ENCODE peak calls at places on chromosomes 11 and 22, in eight cellular contexts. R, S, A, K, U, J, P and N are unnamed samples.
A peak's percentile ranks its signal among the peaks of the same experiment; 100 is the strongest.

GRCh38 chr11:93054881-93055280 is 85.4 kb downstream of the MTNR1B start:
- DNase-seq in J (no peak), S (no peak), R (peak; percentile 91), P (no peak), A (peak; percentile 99), U (no peak), K (no peak), N (peak; percentile 97)

GRCh38 chr22:50306753-50307749 is at the start of gene PLXNB2:
- DNase-seq in J (peak; percentile 82), R (peak; percentile 77), S (peak; percentile 85), P (no peak), U (peak; percentile 79), K (peak; percentile 88), A (peak; percentile 80), N (peak; percentile 65)

GRCh38 chr11:75273989-75274391 is 33.4 kb downstream of the TPBGL start:
- DNase-seq in A (no peak), R (no peak), S (no peak), U (no peak), K (no peak), P (peak; percentile 64), J (peak; percentile 10), N (no peak)

GRCh38 chr11:7251836-7252682 is at the start of gene SYT9:
- DNase-seq in S (peak; percentile 14), U (peak; percentile 63), R (peak; percentile 21), P (no peak), A (no peak), K (peak; percentile 78), J (no peak), N (peak; percentile 43)

GRCh38 chr11:61795459-61795858 is 2.7 kb downstream of the FEN1 start:
- DNase-seq in R (no peak), A (no peak), K (no peak), P (no peak), U (no peak), S (no peak), J (no peak), N (no peak)

GRCh38 chr22:17921871-17922821 is 102.2 kb downstream of the MICAL3 start:
- DNase-seq in K (peak; percentile 95), A (no peak), P (no peak), U (no peak), S (peak; percentile 53), J (no peak), R (no peak), N (peak; percentile 31)

GRCh38 chr11:64833509-64833908 is 10.9 kb downstream of the CDC42BPG start:
- DNase-seq in A (no peak), R (no peak), J (no peak), U (no peak), P (no peak), K (no peak), S (no peak), N (no peak)

GRCh38 chr22:39148727-39149535 is 3.5 kb downstream of the CBX7 start:
- DNase-seq in S (peak; percentile 72), K (peak; percentile 73), J (peak; percentile 75), A (no peak), R (no peak), U (peak; percentile 82), P (peak; percentile 87), N (no peak)

DNA sequence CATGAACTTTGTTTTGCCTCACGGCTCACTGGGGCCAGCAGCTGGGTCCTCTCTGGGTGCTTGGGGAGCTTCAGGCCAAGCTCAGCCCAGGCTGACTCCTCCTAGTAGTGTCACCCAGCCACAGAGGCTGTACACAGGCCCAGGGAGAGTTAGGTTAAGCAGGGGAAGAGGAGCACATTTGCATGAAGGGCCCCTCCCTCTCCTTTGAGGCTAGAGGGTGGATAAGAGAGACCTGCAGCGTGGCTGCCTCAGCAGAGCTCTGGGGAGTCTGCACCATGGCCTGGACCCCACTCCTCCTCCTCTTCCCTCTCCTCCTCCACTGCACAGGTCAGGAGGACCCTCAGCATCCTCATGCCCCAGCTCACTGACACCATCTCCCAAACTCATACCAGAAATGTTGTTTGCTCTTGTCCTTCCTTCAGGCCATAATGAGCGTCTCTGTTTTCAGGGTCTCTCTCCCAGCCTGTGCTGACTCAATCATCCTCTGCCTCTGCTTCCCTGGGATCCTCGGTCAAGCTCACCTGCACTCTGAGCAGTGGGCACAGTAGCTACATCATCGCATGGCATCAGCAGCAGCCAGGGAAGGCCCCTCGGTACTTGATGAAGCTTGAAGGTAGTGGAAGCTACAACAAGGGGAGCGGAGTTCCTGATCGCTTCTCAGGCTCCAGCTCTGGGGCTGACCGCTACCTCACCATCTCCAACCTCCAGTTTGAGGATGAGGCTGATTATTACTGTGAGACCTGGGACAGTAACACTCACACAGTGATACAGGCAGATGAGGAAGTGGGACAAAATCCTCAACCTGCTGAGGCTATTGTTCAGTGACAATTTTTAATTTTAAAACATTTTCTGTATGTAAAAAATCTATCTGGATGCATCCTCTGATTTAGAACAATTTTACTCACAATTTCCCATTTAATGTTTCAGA is 82.4 kb upstream of the VPREB1 start:
- DNase-seq in S (peak; percentile 65), K (no peak), R (no peak), J (no peak), P (no peak), U (peak; percentile 90), A (no peak), N (no peak)
- H3K4me3 ChIP-seq in S (no peak overlapping the region), K (no peak overlapping the region), R (no peak overlapping the region), J (no peak overlapping the region), P (no peak overlapping the region), U (no peak overlapping the region), A (no peak overlapping the region), N (no peak overlapping the region)

DNA sequence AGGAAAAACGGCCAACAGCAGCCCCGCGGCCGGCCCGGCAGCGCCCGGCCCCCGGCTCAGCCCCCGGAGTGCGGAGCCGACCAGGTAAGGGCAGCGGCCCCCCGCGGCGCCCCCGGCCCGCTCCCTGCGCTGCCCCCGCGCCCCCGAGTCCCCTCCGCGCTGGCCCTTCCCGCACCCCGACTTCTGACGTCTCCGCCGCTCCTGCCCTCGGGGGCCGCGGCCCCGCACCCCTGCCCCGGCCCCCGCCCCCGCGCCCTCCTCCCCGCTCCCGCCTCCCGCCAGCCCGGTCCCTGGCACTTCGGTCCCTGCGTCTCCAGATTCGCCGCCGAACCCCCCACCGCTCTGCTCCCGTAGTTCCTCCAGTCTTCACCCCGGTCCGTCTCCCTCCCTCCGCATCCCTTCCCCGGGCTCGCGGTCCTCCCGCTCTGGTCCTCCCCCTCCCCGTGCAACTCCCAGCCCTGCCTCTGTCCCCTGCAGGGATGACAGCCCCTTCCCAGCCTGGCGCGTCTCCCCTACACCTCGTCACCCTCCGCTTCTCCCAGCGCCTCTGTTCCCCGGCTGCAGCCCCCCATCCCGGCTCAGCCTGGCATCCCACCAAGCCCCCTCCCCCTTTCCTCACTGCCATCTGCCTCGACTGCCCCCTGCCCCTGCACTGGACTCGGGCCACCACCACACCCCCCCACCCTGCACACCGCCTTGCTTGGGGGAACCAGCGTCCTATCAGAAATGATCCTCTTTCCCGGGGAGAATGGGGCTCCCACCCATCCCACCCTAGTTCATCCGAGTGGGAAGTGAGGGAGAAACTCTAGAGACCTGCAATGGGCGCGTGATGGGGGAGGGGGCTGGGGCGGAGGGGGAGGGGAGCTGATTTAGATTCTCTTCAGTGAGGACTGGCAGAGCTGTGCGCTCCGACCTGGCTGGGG is 517 bp downstream of the GRIK4 start:
- DNase-seq in K (no peak), J (no peak), U (no peak), P (no peak), A (no peak), R (no peak), S (no peak), N (no peak)
- H3K4me3 ChIP-seq in K (no peak overlapping the region), J (peak overlapping the region; percentile 39), U (peak overlapping the region; percentile 67), P (peak overlapping the region; percentile 65), A (peak overlapping the region; percentile 47), R (peak overlapping the region; percentile 70), S (peak overlapping the region; percentile 35), N (no peak overlapping the region)

DNA sequence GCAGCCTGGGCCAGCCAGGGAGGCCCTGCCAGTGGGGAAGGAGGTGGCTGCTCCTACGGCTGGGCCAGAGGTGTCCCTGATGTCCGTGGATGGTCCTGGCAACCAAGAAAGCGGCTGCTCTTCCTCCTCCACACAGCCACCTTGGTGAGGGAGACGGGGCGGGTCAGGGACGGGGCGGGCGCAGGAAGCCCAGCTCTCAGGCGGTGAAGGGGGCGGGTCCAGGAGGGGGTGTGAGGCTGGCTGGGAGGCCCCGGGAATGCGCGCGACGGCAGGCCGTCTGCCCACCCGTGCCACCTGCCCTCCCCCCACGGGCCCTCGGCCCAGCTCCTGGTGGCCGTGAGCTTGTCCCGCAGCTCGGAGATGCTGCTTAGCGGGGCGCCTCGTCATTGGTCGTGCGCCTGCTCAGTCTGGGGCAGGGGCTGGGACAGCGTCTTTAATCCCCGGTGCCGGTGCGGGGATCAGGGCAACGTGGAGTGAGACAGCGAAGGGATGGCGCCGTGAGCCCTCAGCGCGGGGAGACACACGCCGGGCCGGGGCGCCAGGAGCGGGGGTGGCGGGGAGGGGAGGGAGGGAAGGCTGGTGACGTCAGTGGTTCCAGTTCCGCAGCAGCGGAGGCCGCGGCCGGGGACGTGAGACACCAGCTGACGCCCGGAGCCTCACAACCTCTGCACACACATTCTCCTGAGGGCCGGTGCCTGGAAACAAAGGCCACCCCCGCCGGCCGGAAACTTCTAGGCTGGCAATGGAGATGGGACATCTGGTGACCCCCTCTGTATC is 6.7 kb upstream of the BRSK2 start:
- DNase-seq in S (peak; percentile 87), K (peak; percentile 68), U (peak; percentile 48), P (no peak), J (peak; percentile 73), R (peak; percentile 80), A (peak; percentile 79), N (peak; percentile 42)
- H3K4me3 ChIP-seq in S (peak overlapping the region; percentile 50), K (peak overlapping the region; percentile 26), U (peak overlapping the region; percentile 53), P (peak overlapping the region; percentile 51), J (peak overlapping the region; percentile 49), R (peak overlapping the region; percentile 60), A (peak overlapping the region; percentile 62), N (peak overlapping the region; percentile 59)

DNA sequence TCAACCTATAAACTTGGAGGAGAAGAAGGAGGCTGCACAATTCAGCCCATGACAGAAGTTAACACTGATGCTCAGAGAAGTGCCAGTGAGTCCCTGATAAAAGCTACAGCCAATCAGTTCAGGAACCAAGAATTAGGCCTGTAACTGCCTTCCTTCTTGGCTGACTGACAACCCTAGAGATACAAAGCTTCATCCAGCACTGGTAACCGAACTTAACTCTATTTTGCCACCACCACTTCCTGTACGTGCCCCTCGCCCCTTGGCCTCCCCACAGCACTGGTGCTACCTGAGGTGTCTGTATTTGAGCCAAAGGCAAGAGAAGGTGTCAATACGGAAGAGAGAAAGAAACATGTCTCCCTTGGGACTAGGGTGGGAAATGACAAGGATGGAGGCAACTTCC is 40.1 kb upstream of the POU2AF1 start:
- DNase-seq in P (no peak), S (no peak), A (no peak), U (no peak), J (no peak), K (no peak), R (no peak), N (no peak)
- H3K4me3 ChIP-seq in P (no peak overlapping the region), S (no peak overlapping the region), A (no peak overlapping the region), U (no peak overlapping the region), J (no peak overlapping the region), K (no peak overlapping the region), R (no peak overlapping the region), N (no peak overlapping the region)

DNA sequence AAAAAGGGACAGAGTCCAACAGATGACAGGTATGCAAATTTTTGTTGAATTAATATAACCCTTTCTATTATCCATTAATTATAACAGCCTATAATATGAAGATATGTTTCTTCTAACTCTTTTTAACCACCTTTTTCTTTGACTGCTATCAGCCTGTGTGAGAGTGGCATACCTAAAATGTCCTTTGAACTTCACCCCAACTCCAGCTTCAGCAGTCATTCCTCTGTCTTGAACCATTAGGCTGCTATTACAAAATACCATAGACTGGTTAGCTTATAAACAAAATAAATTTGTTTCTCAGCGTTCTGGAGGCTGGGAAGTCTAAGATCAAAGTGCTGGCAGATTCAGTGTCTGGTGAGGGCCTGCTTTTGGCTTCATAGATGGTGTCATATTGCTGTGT is 564.6 kb upstream of the FAT3 start:
- DNase-seq in K (no peak), S (no peak), A (no peak), U (no peak), R (no peak), J (no peak), P (no peak), N (no peak)
- H3K4me3 ChIP-seq in K (no peak overlapping the region), S (no peak overlapping the region), A (no peak overlapping the region), U (no peak overlapping the region), R (no peak overlapping the region), J (no peak overlapping the region), P (no peak overlapping the region), N (no peak overlapping the region)